ENCODE peak calls at places on chromosomes 6 and 20, in eight cellular contexts. N is activated B cell treated with CpG ODN at 0.5 μM for 24 hours; G is AG04450; D is uterus; Z is lower lobe of right lung; H is CD8-positive, alpha-beta T cell; P is nephron progenitor cell; K is astrocyte of the spinal cord. V is an unnamed sample.

GRCh38 chr6:107625264-107625663 is 135.3 kb downstream of the SOBP start:
- DNase-seq in G (no peak), Z (no peak), K (no peak), D (no peak), P (no peak), N (no peak), H (no peak), V (no peak)

GRCh38 chr20:53162251-53162835 is 190.2 kb downstream of the TSHZ2 start:
- DNase-seq in G (no peak), D (peak; percentile 45), P (peak; percentile 57), N (no peak), Z (no peak), H (no peak), K (peak; percentile 72), V (peak; percentile 37)

GRCh38 chr6:125264476-125264875 is 37.3 kb downstream of the HDDC2 start:
- DNase-seq in N (no peak), P (no peak), G (no peak), K (no peak), H (no peak), Z (no peak), D (no peak), V (no peak)

GRCh38 chr6:10487668-10488327 is 33.4 kb upstream of the GCNT2 start:
- DNase-seq in N (no peak), H (no peak), G (no peak), D (no peak), Z (no peak), K (no peak), P (no peak), V (no peak)

GRCh38 chr20:35235881-35236280 is 9.4 kb downstream of the MMP24 start:
- DNase-seq in K (no peak), G (no peak), H (no peak), P (no peak), Z (peak; percentile 70), N (no peak), D (no peak), V (no peak)

GRCh38 chr6:154169193-154169847 is 130.3 kb downstream of the OPRM1 start:
- DNase-seq in G (no peak), N (no peak), H (no peak), Z (peak; percentile 62), K (peak; percentile 24), D (no peak), P (no peak), V (no peak)

GRCh38 chr6:41232667-41233066 is 4.5 kb downstream of the TREML4 start:
- DNase-seq in D (no peak), K (no peak), Z (no peak), N (no peak), P (no peak), G (no peak), H (no peak), V (no peak)

GRCh38 chr6:39192736-39193135 is 36.5 kb downstream of the KCNK5 start:
- DNase-seq in D (no peak), N (no peak), G (no peak), H (no peak), K (no peak), P (no peak), Z (no peak), V (no peak)

GRCh38 chr20:45578151-45578660 is 878 bp downstream of the WFDC8 start:
- DNase-seq in H (no peak), D (no peak), Z (no peak), N (no peak), G (no peak), P (no peak), K (no peak), V (no peak)

GRCh38 chr6:135043854-135044253 is 10.8 kb downstream of the HBS1L start:
- DNase-seq in Z (no peak), K (no peak), N (no peak), G (no peak), H (no peak), P (no peak), D (no peak), V (no peak)

GRCh38 chr6:7050099-7050498 is 57.7 kb upstream of the RREB1 start:
- DNase-seq in Z (no peak), K (no peak), G (no peak), N (no peak), D (no peak), P (no peak), H (no peak), V (no peak)

GRCh38 chr20:48999890-49000870 is 45.9 kb upstream of the CSE1L start:
- DNase-seq in H (no peak), D (no peak), Z (no peak), N (no peak), G (no peak), P (no peak), K (no peak), V (no peak)

GRCh38 chr20:45413479-45413878 is 2.5 kb upstream of the PIGT start:
- DNase-seq in Z (no peak), H (no peak), P (no peak), D (no peak), N (no peak), G (no peak), K (no peak), V (no peak)

GRCh38 chr6:37137201-37137880 is 32.6 kb upstream of the PIM1 start:
- DNase-seq in P (peak; percentile 71), K (peak; percentile 99), Z (no peak), H (no peak), N (no peak), G (peak; percentile 93), D (peak; percentile 58), V (peak; percentile 74)

GRCh38 chr6:79301290-79301689 is 66.8 kb upstream of the HMGN3 start:
- DNase-seq in H (no peak), D (no peak), Z (no peak), P (no peak), G (no peak), N (no peak), K (no peak), V (no peak)

GRCh38 chr20:2873010-2873746 is at the start of gene PTPRA:
- DNase-seq in K (peak; percentile 90), N (peak; percentile 90), G (peak; percentile 56), D (peak; percentile 92), Z (peak; percentile 96), P (peak; percentile 90), H (peak; percentile 94), V (peak; percentile 96)

GRCh38 chr20:56431451-56431850 is 19.4 kb downstream of the CASS4 start:
- DNase-seq in K (no peak), G (no peak), P (no peak), D (no peak), N (no peak), H (no peak), Z (no peak), V (no peak)

GRCh38 chr20:22559711-22560305 is 24.6 kb downstream of the FOXA2 start:
- DNase-seq in N (no peak), Z (no peak), D (no peak), P (no peak), K (no peak), G (no peak), H (no peak), V (no peak)

DNA sequence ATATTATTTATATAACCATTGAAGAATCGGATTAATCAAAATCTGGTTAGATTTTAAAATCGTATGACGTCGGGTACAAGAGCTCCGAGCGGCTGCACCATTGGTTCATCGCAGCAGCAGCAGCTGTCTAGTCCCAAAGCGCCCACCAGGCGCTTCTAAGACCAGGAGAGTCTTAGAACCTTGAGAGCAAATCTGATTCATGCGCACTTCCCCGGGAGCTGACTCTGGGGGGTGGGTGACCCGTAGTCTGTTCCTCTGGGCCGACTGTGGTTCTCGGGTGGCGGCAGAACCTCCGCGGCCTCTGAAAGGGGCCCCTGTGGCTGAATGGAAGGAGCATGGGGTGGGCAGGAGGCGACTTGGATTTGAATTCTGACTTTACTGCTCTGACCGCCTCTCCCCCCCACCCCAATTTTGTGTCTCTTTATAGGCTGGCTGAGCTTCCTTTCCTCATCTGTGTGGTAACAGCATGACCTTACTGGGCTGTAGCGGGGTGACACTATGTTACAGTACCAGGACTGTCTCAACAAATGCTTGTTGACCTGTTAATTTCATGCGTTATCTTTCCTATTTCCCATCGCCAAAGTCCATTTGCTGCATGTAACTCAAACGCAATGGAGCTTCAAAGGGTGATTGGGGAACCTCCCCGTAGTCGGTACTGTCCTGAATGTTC is 119.7 kb downstream of the RTN4IP1 start:
- DNase-seq in H (peak; percentile 56), P (peak; percentile 33), K (peak; percentile 55), Z (no peak), G (no peak), D (no peak), N (peak; percentile 29), V (peak; percentile 62)
- TF ChIP-seq CTCF in H (peak; percentile 44), P (peak; percentile 26), K (peak; percentile 39), Z (no peak), G (peak; percentile 34), D (no peak), N (no peak), V (peak; percentile 13)

DNA sequence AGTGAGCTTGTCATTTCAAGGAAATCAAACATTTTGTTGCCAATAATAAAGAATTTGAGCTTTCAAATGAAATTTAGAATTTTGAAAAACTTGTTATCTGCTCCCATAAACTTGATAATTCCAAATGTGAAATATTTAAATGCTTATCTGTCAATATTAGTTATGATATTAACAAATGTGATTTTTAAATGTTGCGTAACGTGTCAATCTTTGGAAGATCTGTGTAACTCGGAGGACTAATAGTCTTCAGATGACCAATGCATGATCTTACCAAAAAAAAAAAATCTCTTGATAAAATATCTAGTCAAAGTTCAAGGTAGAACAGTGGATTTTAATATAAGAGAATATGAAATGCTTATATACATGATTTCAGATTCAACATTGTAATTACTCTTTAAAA is 274.5 kb upstream of the HSF2 start:
- DNase-seq in G (no peak), K (no peak), D (no peak), H (no peak), Z (no peak), N (no peak), P (no peak), V (no peak)
- TF ChIP-seq CTCF in G (no peak), K (no peak), D (no peak), H (no peak), Z (no peak), N (no peak), P (no peak), V (no peak)

GRCh38 chr6:20879526-20879925 is 345.3 kb downstream of the CDKAL1 start:
- DNase-seq in N (no peak), P (no peak), K (peak; percentile 37), G (no peak), H (no peak), Z (no peak), D (no peak), V (no peak)
- TF ChIP-seq CTCF in N (no peak), P (no peak), K (no peak), G (no peak), H (no peak), Z (no peak), D (no peak), V (no peak)

DNA sequence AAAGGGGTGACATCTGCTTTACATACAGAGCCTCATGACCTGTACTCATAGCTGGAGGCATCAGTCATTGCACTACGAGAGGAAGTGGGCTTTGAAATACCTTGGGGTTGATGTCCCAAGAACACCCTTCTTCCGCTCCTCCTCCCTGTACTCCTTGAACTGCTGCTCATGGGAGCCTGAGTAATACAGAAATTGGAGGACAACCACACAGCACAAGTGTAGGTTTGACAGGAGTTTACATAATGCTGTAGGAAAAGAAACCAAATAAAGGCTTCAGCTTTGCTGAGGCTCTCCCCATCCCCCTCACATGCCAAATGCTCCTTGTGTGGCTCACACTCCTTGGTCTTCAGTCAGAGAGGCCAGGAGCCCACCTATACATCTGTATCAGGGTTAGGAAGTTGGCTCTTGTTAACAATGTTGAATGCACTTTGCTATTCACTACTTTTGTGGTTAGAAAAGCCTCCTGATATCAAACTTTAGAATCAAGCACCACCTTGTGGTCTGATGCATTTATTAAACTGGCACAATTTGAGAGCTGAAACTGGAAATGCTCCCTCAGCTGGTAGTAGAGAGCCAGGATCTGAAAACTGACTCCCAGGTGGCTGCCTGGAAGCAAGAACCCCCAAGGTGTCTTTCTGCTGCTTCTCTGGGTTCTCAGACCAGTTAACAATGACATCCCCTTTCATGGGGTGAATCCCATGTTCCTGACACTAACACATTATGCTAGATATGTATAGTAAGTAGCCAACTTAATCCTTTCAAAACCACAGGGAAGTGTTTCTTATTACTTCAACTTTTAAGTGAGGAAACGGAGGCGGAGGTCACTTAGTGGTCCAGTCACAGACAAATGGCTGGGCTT is 56.2 kb upstream of the EDN1 start:
- DNase-seq in N (peak; percentile 15), D (no peak), H (peak; percentile 51), Z (no peak), G (peak; percentile 60), P (no peak), K (peak; percentile 88), V (peak; percentile 84)
- TF ChIP-seq CTCF in N (no peak), D (peak; percentile 60), H (peak; percentile 79), Z (peak; percentile 68), G (peak; percentile 85), P (peak; percentile 27), K (peak; percentile 83), V (peak; percentile 37)